ENCODE peak calls at places on chromosomes 13 and 19, in seven cellular contexts. L is Caco-2, Y is DND-41, M is uterus, X is cardiac muscle cell, R is fibroblast of lung, T is left lung. U is an unnamed sample. For H3K27me3 and H3K36me3, the result is how much of the 10 kb centered on the place peaks cover.

GRCh38 chr19:16293133-16294085 is 31.2 kb upstream of the KLF2 start:
- DNase-seq in M (peak), R (peak), L (peak), Y (no peak), T (no peak), X (peak), U (no peak)

GRCh38 chr19:49155830-49156346 is 692 bp upstream of the HRC start:
- DNase-seq in T (peak), X (no peak), R (no peak), L (no peak), Y (no peak), M (no peak), U (peak)

GRCh38 chr19:49011194-49011593 is 5.7 kb downstream of the LHB start:
- DNase-seq in T (no peak), X (no peak), M (no peak), Y (no peak), L (no peak), R (no peak), U (peak)

GRCh38 chr13:112106467-112107141 is 39.7 kb downstream of the SOX1 start:
- DNase-seq in X (no peak), L (no peak), R (no peak), T (peak), M (no peak), Y (no peak), U (peak)

GRCh38 chr19:7685546-7686445 is 5.2 kb downstream of the TRAPPC5 start:
- DNase-seq in R (no peak), L (peak), T (no peak), M (no peak), X (no peak), Y (no peak), U (peak)

GRCh38 chr13:53150568-53150967 is 122.0 kb downstream of the OLFM4 start:
- DNase-seq in Y (no peak), T (no peak), L (no peak), M (no peak), R (no peak), X (no peak), U (no peak)

GRCh38 chr13:40348096-40348679 is 318.3 kb downstream of the FOXO1 start:
- DNase-seq in R (no peak), M (no peak), T (no peak), L (no peak), Y (no peak), X (no peak), U (no peak)

GRCh38 chr13:21735621-21736401 is 64.9 kb downstream of the FGF9 start:
- DNase-seq in M (no peak), T (no peak), X (no peak), R (no peak), L (no peak), Y (no peak), U (no peak)

DNA sequence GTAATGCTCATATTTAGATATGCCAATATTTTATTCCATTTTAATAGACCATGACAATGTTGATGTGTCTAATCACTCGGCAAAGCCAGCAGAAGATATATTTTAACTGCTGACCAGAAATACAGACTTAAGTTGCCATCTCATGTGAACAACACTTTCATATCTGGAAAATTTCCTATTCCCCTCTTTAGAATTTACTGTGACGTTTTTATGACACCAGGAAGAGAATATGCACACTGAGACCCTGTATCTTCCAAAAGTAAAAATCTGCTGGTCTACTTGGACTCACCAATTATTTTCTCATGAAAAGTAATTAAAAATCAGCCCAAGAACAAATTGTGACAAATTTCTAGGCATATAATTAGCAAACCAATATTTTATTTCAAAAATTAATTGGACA is 2.1 kb downstream of the PROSER1 start:
- DNase-seq in L (no peak), T (no peak), R (no peak), M (no peak), X (no peak), Y (no peak), U (no peak)
- H3K4me3 ChIP-seq in L (peak), T (peak), R (peak), M (peak), X (peak), Y (peak), U (peak)

GRCh38 chr19:5915782-5916165 is 1.7 kb downstream of the CAPS start:
- DNase-seq in X (no peak), Y (no peak), R (no peak), L (no peak), T (no peak), M (no peak), U (no peak)
- H3K27me3 ChIP-seq in X (under half), Y (under half), R (under half), L (under half), T (under half), M (under half), U (under half)

GRCh38 chr19:1013218-1013617 is 7.7 kb downstream of the TMEM259 start:
- DNase-seq in T (no peak), Y (no peak), L (no peak), M (no peak), X (no peak), R (no peak), U (no peak)
- H3K36me3 ChIP-seq in T (half or more), Y (half or more), L (under half), M (under half), X (under half), R (under half), U (under half)

DNA sequence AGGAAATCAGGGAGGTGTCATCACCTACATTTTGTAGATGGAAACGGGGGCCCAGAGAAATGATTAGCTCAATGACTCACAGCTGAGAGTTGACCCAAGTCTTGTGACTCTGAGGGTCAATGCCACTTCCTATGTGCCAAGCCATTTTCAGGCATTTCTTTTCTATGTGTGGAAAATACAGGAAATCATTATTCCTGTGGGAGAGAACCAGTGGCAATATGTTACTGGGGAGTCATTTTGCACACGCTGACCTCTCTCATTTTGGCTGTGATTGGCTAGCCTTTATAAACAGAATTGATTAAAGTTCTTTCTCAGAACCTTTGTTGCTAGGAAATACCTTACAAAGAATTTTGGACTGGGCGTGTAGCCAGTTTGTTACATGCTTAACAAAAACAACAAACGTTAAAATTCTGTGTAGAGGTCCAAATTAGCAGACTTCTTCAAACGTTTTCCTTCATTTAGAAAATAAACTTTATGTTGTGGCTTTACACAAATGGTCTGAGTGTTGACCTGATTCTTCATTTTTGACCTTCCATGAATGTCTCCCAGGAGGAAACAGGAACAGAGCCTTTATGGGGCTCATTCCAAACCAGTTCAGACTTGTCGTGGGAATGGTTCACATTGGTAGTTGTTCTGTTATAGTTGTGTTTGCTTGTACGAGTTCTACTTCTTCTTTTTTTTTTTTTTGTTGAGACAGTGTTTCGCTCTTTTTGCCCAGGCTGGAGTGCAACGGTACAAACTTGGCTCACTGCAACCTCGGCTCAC is 11.4 kb downstream of the PCCA start:
- DNase-seq in X (peak), M (peak), L (no peak), T (no peak), R (peak), Y (no peak), U (no peak)
- H3K4me3 ChIP-seq in X (no peak), M (no peak), L (no peak), T (no peak), R (no peak), Y (no peak), U (no peak)

GRCh38 chr13:27810461-27810860 is 18.2 kb downstream of the GSX1 start:
- DNase-seq in L (no peak), X (no peak), M (no peak), Y (no peak), T (no peak), R (no peak), U (no peak)
- H3K27me3 ChIP-seq in L (under half), X (half or more), M (under half), Y (under half), T (under half), R (under half), U (under half)

DNA sequence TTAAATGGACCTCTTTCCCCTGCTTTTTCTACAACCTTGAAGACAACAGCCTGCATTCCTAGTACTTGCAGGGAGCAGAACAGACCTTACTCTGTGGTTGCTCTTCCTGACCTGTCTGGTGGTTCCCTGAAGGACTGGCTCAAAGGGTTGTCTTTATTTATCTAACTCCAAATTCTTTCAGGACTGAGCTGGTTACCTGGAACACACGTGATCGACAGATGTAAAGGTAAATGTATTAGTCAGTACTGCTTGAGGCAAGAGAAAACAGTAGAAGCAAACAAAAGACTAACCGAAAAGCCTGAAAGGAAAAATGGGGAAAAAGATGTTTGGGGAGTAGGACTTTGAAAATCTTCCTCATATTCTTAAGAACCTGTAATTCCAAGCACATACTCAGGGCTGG is 17.9 kb downstream of the ZNF558 start:
- DNase-seq in Y (no peak), R (no peak), L (no peak), X (no peak), M (no peak), T (no peak), U (no peak)
- H3K36me3 ChIP-seq in Y (half or more), R (under half), L (under half), X (under half), M (under half), T (half or more), U (under half)